ENCODE peak calls at places on chromosome X, in five cellular contexts. V, I, C, D and G are unnamed samples.
A peak's percentile ranks its signal among the peaks of the same experiment; 100 is the strongest.

GRCh38 chrX:29535212-29536162 is 679.9 kb upstream of the MAGEB2 start:
- DNase-seq in V (no peak), I (peak; percentile 22), C (no peak), D (no peak), G (peak; percentile 46)

GRCh38 chrX:70423937-70424336 is 823 bp downstream of the GDPD2 start:
- DNase-seq in V (no peak), I (no peak), C (no peak), D (no peak), G (no peak)

GRCh38 chrX:40154229-40154852 is 56.6 kb upstream of the BCOR start:
- DNase-seq in V (no peak), I (no peak), C (no peak), D (no peak), G (no peak)

GRCh38 chrX:23003121-23003520 is 3.4 kb downstream of the DDX53 start:
- DNase-seq in V (no peak), I (peak; percentile 17), C (no peak), D (no peak), G (no peak)

GRCh38 chrX:39508300-39508692 is 589.5 kb downstream of the BCOR start:
- DNase-seq in V (no peak), I (no peak), C (no peak), D (no peak), G (no peak)

GRCh38 chrX:29090811-29091210 is 503.6 kb downstream of the IL1RAPL1 start:
- DNase-seq in V (no peak), I (peak; percentile 3), C (no peak), D (no peak), G (no peak)

GRCh38 chrX:18886005-18886343 is 97.9 kb downstream of the PHKA2 start:
- DNase-seq in V (no peak), I (no peak), C (no peak), D (no peak), G (no peak)

GRCh38 chrX:20951016-20951795 is 423.0 kb upstream of the CNKSR2 start:
- DNase-seq in V (no peak), I (no peak), C (no peak), D (no peak), G (no peak)

GRCh38 chrX:65407157-65407626 is 127.4 kb downstream of the LAS1L start:
- DNase-seq in V (no peak), I (no peak), C (no peak), D (no peak), G (no peak)

GRCh38 chrX:73262991-73263390 is 48.3 kb upstream of the NAP1L2 start:
- DNase-seq in V (no peak), I (no peak), C (no peak), D (no peak), G (no peak)

GRCh38 chrX:129984196-129984962 is 1.9 kb downstream of the BCORL1 start:
- DNase-seq in V (peak; percentile 73), I (no peak), C (no peak), D (no peak), G (no peak)

GRCh38 chrX:40496728-40497127 is 84.0 kb upstream of the ATP6AP2 start:
- DNase-seq in V (no peak), I (no peak), C (no peak), D (no peak), G (no peak)

GRCh38 chrX:129472116-129472515 is 51.2 kb downstream of the SMARCA1 start:
- DNase-seq in V (no peak), I (no peak), C (no peak), D (no peak), G (no peak)

GRCh38 chrX:80755174-80755573 is 54.5 kb downstream of the BRWD3 start:
- DNase-seq in V (no peak), I (no peak), C (no peak), D (no peak), G (no peak)

GRCh38 chrX:132207996-132208395 is 11.3 kb downstream of the RAP2C start:
- DNase-seq in V (no peak), I (no peak), C (no peak), D (no peak), G (no peak)

GRCh38 chrX:53458082-53458481 is 23.9 kb upstream of the HSD17B10 start:
- DNase-seq in V (no peak), I (no peak), C (no peak), D (no peak), G (no peak)

GRCh38 chrX:7088968-7089615 is 58.4 kb upstream of the STS start:
- DNase-seq in V (no peak), I (no peak), C (no peak), D (no peak), G (no peak)

GRCh38 chrX:149462849-149463248 is 42.3 kb downstream of the IDS start:
- DNase-seq in V (no peak), I (no peak), C (no peak), D (no peak), G (no peak)

GRCh38 chrX:131626681-131627296 is 82.9 kb downstream of the OR13H1 start:
- DNase-seq in V (no peak), I (no peak), C (no peak), D (no peak), G (no peak)

GRCh38 chrX:129534816-129535578 is 5.1 kb upstream of the OCRL start:
- DNase-seq in V (no peak), I (no peak), C (no peak), D (no peak), G (no peak)

GRCh38 chrX:113868169-113868568 is 715.7 kb upstream of the HTR2C start:
- DNase-seq in V (no peak), I (no peak), C (no peak), D (no peak), G (no peak)

GRCh38 chrX:49838374-49838773 is 9.3 kb downstream of the PAGE4 start:
- DNase-seq in V (no peak), I (peak; percentile 3), C (no peak), D (no peak), G (peak; percentile 0)

GRCh38 chrX:149487292-149487691 is 17.8 kb downstream of the IDS start:
- DNase-seq in V (no peak), I (no peak), C (no peak), D (no peak), G (no peak)

GRCh38 chrX:155279873-155280272 is 15.6 kb upstream of the RAB39B start:
- DNase-seq in V (no peak), I (no peak), C (no peak), D (no peak), G (no peak)

GRCh38 chrX:150984164-150984824 is 1.2 kb downstream of the HMGB3 start:
- DNase-seq in V (no peak), I (no peak), C (no peak), D (no peak), G (no peak)

GRCh38 chrX:9542106-9542764 is 77.4 kb downstream of the TBL1X start:
- DNase-seq in V (no peak), I (no peak), C (no peak), D (no peak), G (no peak)

GRCh38 chrX:100410083-100410590 is at the start of gene PCDH19:
- DNase-seq in V (peak; percentile 84), I (no peak), C (peak; percentile 65), D (no peak), G (no peak)

GRCh38 chrX:111039606-111040005 is 56.4 kb upstream of the PAK3 start:
- DNase-seq in V (no peak), I (no peak), C (no peak), D (no peak), G (no peak)

GRCh38 chrX:17247144-17247543 is 127.9 kb upstream of the NHS start:
- DNase-seq in V (no peak), I (no peak), C (no peak), D (no peak), G (no peak)

GRCh38 chrX:75784689-75785491 is at the start of gene MAGEE2:
- DNase-seq in V (no peak), I (no peak), C (peak; percentile 49), D (no peak), G (no peak)

GRCh38 chrX:42673411-42673810 is 104.6 kb downstream of the PPP1R2C start:
- DNase-seq in V (no peak), I (no peak), C (no peak), D (no peak), G (no peak)

GRCh38 chrX:97366246-97366645 is 482.5 kb downstream of the RPA4 start:
- DNase-seq in V (no peak), I (no peak), C (no peak), D (no peak), G (no peak)

GRCh38 chrX:137565921-137566745 is at the start of gene ZIC3:
- DNase-seq in V (peak; percentile 88), I (no peak), C (peak; percentile 78), D (no peak), G (peak; percentile 5)

GRCh38 chrX:22109442-22109841 is 77.3 kb downstream of the PHEX start:
- DNase-seq in V (no peak), I (peak; percentile 50), C (no peak), D (no peak), G (no peak)

GRCh38 chrX:8345473-8345872 is 119.2 kb upstream of the VCX3B start:
- DNase-seq in V (no peak), I (no peak), C (no peak), D (no peak), G (no peak)